ENCODE peak calls at places on chromosomes 4 and X, in six cellular contexts. X is mesenchymal stem cell, G is H9, S is H1, Q is neuronal stem cell, L is IMR-90. E is an unnamed sample.
A peak's percentile ranks its signal among the peaks of the same experiment; 100 is the strongest.

GRCh38 chr4:30821891-30822612 is 101.9 kb downstream of the PCDH7 start:
- DNase-seq in X (peak; percentile 68), G (no peak), S (no peak), Q (no peak), L (peak; percentile 72), E (no peak)

GRCh38 chr4:174681723-174682300 is 147.2 kb downstream of the GLRA3 start:
- DNase-seq in X (peak; percentile 52), G (no peak), S (no peak), Q (no peak), L (peak; percentile 25), E (peak; percentile 17)

GRCh38 chrX:42094208-42094607 is 170.9 kb upstream of the CASK start:
- DNase-seq in X (peak; percentile 34), G (no peak), S (no peak), Q (no peak), L (peak; percentile 7), E (no peak)

GRCh38 chrX:85111347-85111746 is 107.7 kb downstream of the APOOL start:
- DNase-seq in X (no peak), G (no peak), S (no peak), Q (peak; percentile 0), L (peak; percentile 5), E (no peak)

GRCh38 chr4:140711910-140712309 is 44.3 kb downstream of the TBC1D9 start:
- DNase-seq in X (peak; percentile 63), G (no peak), S (no peak), Q (no peak), L (no peak), E (no peak)

GRCh38 chrX:26915064-26915463 is 548.1 kb downstream of the PPP4R3C start:
- DNase-seq in X (no peak), G (no peak), S (no peak), Q (no peak), L (no peak), E (no peak)

GRCh38 chrX:50814701-50815476 is 895 bp upstream of the SHROOM4 start:
- DNase-seq in X (peak; percentile 68), G (no peak), S (no peak), Q (no peak), L (peak; percentile 31), E (no peak)

GRCh38 chrX:10633722-10634121 is 13.3 kb upstream of the MID1 start:
- DNase-seq in X (peak; percentile 93), G (no peak), S (no peak), Q (no peak), L (peak; percentile 95), E (no peak)

GRCh38 chr4:25727711-25728493 is 72.3 kb downstream of the SLC34A2 start:
- DNase-seq in X (no peak), G (no peak), S (no peak), Q (no peak), L (no peak), E (no peak)

GRCh38 chr4:58209576-58209975 is 1099.4 kb upstream of the IGFBP7 start:
- DNase-seq in X (no peak), G (no peak), S (no peak), Q (peak; percentile 8), L (no peak), E (no peak)

GRCh38 chr4:140286503-140286902 is 86.9 kb upstream of the SCOC start:
- DNase-seq in X (no peak), G (no peak), S (no peak), Q (no peak), L (no peak), E (no peak)

GRCh38 chr4:147017081-147017480 is 71.4 kb upstream of the TTC29 start:
- DNase-seq in X (peak; percentile 2), G (no peak), S (no peak), Q (no peak), L (peak; percentile 1), E (peak; percentile 12)

GRCh38 chr4:30172416-30172815 is 547.8 kb upstream of the PCDH7 start:
- DNase-seq in X (no peak), G (no peak), S (no peak), Q (no peak), L (peak; percentile 2), E (no peak)

GRCh38 chr4:139719381-139720101 is 53.9 kb downstream of the MGST2 start:
- DNase-seq in X (no peak), G (no peak), S (no peak), Q (no peak), L (no peak), E (peak; percentile 46)

GRCh38 chr4:74320559-74321118 is 12.4 kb downstream of the EPGN start:
- DNase-seq in X (peak; percentile 70), G (peak; percentile 66), S (peak; percentile 27), Q (peak; percentile 14), L (peak; percentile 55), E (peak; percentile 66)

GRCh38 chr4:113404846-113405245 is 355.4 kb downstream of the ANK2 start:
- DNase-seq in X (no peak), G (no peak), S (no peak), Q (no peak), L (no peak), E (no peak)

GRCh38 chrX:132853040-132853439 is 105.4 kb downstream of the HS6ST2 start:
- DNase-seq in X (peak; percentile 58), G (no peak), S (no peak), Q (no peak), L (no peak), E (no peak)

GRCh38 chrX:41025926-41026325 is 59.3 kb upstream of the USP9X start:
- DNase-seq in X (no peak), G (peak; percentile 60), S (no peak), Q (no peak), L (peak; percentile 16), E (no peak)

GRCh38 chrX:130014770-130015169 is 32.3 kb downstream of the BCORL1 start:
- DNase-seq in X (no peak), G (no peak), S (no peak), Q (no peak), L (no peak), E (no peak)

GRCh38 chrX:80216086-80216485 is 201.5 kb downstream of the TBX22 start:
- DNase-seq in X (no peak), G (no peak), S (no peak), Q (no peak), L (no peak), E (no peak)

GRCh38 chr4:145805490-145805889 is 125.5 kb downstream of the C4orf51 start:
- DNase-seq in X (peak; percentile 60), G (peak; percentile 87), S (peak; percentile 71), Q (no peak), L (peak; percentile 21), E (peak; percentile 43)

DNA sequence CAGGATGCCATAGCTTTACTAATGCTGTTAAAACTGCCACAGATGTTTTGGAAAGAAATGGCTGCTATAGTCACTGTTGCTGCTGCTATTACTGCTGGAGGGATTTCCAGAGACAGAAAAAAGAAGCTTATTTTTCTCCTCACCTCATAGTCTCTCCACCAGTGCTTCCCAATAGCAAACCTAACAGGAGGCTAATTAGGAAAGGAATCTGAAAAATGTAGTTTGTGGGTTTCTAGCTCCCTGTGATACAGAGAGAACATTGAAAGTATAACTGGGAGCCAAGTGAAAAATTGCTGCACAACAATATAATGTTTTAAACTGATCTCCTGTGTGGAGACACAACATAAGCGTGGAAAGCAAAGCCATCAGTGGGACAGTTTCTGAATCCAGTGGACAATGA is 8.6 kb upstream of the TSPAN7 start:
- DNase-seq in X (no peak), G (no peak), S (no peak), Q (no peak), L (no peak), E (no peak)
- H2BK120ac ChIP-seq in X (no peak overlapping the region), G (no peak overlapping the region), S (no peak overlapping the region), Q (no peak overlapping the region), L (no peak overlapping the region), E (no peak overlapping the region)

DNA sequence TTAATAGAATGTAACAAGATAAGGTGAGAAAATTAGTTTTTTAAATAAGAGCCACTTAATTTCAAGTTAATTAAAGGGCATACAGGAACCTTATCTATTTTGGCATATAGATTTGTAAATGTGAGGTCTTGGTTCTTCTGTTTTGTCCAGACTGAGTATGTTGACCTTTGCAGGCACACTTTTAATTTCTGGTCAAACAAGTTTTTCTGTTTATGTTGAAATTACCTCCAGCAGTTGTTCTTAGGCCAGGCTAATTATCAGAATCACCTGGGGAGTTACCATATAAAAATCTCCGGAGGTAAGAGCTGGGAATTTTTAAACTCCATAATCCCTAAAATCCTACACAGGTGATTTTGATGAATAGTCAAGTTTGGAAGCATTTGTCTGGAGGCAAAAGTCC is 227.4 kb upstream of the ANKRD50 start:
- DNase-seq in X (no peak), G (no peak), S (no peak), Q (no peak), L (no peak), E (peak; percentile 9)
- H2AFZ ChIP-seq in X (no peak overlapping the region), G (no peak overlapping the region), S (no peak overlapping the region), Q (no peak overlapping the region), L (no peak overlapping the region), E (no peak overlapping the region)

DNA sequence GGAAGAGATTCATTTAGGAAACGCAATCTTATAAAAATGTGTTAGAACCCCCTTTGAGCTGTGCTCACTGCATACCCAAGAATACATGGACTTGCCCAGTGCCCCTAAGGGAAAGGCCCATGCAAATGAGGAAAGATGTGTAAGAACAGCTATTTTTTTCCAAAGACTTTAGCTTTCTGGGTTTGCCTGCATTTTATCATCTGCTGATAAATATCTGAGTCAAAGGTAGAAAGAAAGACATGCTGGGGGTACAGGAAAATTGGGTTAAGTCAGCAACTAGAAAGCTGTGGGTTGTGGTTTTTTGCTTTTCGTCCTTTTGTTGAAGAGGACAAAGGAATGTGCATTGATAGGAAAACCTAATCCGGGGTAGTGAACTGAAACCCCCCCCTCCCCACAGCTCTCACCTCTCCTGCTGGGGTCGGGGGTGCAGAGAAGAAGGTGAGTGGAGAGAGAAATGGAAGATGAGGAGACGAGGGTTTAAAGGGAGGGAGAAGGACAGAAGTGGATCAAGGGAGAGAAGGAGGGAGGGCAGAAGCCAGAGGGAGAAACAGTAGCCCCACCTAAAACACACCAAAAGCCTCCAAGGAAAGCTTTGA is 49.5 kb downstream of the KDR start:
- DNase-seq in X (no peak), G (no peak), S (no peak), Q (no peak), L (no peak), E (no peak)
- H2BK120ac ChIP-seq in X (no peak overlapping the region), G (no peak overlapping the region), S (no peak overlapping the region), Q (no peak overlapping the region), L (no peak overlapping the region), E (no peak overlapping the region)

GRCh38 chr4:156816356-156816755 is 155.2 kb downstream of the PDGFC start:
- DNase-seq in X (no peak), G (no peak), S (no peak), Q (no peak), L (no peak), E (no peak)
- H2AFZ ChIP-seq in X (no peak overlapping the region), G (no peak overlapping the region), S (no peak overlapping the region), Q (no peak overlapping the region), L (no peak overlapping the region), E (no peak overlapping the region)

DNA sequence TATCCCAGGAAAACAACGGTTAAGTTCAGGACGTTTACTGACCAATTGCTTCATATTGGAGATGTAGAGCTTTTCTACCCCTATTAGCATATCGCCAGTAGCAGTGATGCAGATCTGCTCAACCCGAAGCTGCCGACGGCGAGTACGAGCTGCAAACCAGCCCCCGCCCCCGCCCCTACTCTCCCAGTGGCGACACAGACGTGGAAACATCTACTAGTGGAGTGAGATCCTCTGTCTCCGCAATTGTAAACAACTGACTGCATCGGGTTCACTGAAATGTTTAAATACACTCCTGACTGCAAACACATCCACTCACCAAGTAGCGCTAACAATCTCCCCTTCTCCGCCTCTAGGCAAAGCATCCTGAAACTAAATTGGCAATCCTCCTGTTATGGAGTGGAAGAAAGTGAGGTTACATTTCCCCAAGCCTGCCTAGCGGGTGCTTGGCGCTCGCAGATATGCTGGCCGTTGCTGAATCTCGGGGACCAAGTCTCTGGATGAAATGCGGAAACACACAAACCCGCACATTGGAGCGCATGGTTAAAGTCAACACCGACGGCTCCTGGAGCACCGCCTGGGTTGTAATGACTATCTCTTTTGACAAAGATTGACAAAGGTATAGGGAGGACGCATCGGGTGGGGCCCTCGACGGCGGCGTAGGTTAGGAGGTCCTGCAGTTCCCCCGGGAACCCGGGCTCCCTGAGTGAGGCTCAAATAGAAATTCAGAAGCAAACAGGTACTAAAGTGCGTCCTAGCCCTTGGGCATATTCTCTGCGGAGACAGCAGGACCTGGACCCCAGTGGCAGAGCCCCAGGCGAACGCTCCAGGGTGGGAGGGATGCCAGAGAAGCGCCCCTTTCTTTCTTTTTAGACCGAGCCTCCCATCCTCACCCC is 116.9 kb upstream of the TEX13C start:
- DNase-seq in X (no peak), G (peak; percentile 25), S (no peak), Q (no peak), L (no peak), E (no peak)
- H2BK120ac ChIP-seq in X (no peak overlapping the region), G (no peak overlapping the region), S (no peak overlapping the region), Q (no peak overlapping the region), L (no peak overlapping the region), E (no peak overlapping the region)

E was measured in trophoblast cell.